ENCODE peak calls at places on chromosomes 13 and 19, in six cellular contexts. R is B cell, P is type B pancreatic cell, I is hepatocyte, O is neural crest cell, Z is stomach. V is an unnamed sample.

GRCh38 chr13:56906909-56907308 is 233.8 kb upstream of the PRR20A start:
- DNase-seq in R (no peak), P (no peak), I (no peak), O (no peak), Z (no peak), V (no peak)

GRCh38 chr19:55119053-55119452 is 1.6 kb upstream of the PPP1R12C start:
- DNase-seq in R (no peak), P (no peak), I (no peak), O (no peak), Z (no peak), V (peak)

GRCh38 chr13:20190481-20191310 is 2.0 kb downstream of the GJB2 start:
- DNase-seq in R (no peak), P (no peak), I (no peak), O (no peak), Z (no peak), V (no peak)

GRCh38 chr19:16365300-16365996 is 40.8 kb downstream of the KLF2 start:
- DNase-seq in R (no peak), P (no peak), I (peak), O (no peak), Z (no peak), V (peak)

GRCh38 chr13:43303040-43303729 is 279.8 kb downstream of the DNAJC15 start:
- DNase-seq in R (no peak), P (no peak), I (peak), O (peak), Z (peak), V (peak)

GRCh38 chr19:47369923-47370625 is 21.0 kb downstream of the DHX34 start:
- DNase-seq in R (no peak), P (no peak), I (peak), O (no peak), Z (no peak), V (no peak)

GRCh38 chr19:33670398-33670797 is 48.6 kb downstream of the CHST8 start:
- DNase-seq in R (no peak), P (peak), I (no peak), O (no peak), Z (no peak), V (no peak)

GRCh38 chr13:113491418-113491883 is 940 bp upstream of the DCUN1D2 start:
- DNase-seq in R (no peak), P (no peak), I (peak), O (peak), Z (peak), V (no peak)

GRCh38 chr19:54478677-54479266 is 5.7 kb upstream of the CDC42EP5 start:
- DNase-seq in R (peak), P (no peak), I (peak), O (peak), Z (no peak), V (peak)

GRCh38 chr13:98026457-98026857 is 73.0 kb downstream of the IPO5 start:
- DNase-seq in R (no peak), P (no peak), I (peak), O (peak), Z (no peak), V (no peak)

GRCh38 chr13:96994030-96994848 is at the start of gene OXGR1:
- DNase-seq in R (no peak), P (no peak), I (no peak), O (peak), Z (no peak), V (no peak)

GRCh38 chr13:95509521-95510315 is 42.8 kb upstream of the CLDN10 start:
- DNase-seq in R (no peak), P (no peak), I (no peak), O (no peak), Z (no peak), V (no peak)

GRCh38 chr13:23921451-23921888 is 24.2 kb upstream of the C1QTNF9B start:
- DNase-seq in R (no peak), P (no peak), I (peak), O (peak), Z (no peak), V (peak)

GRCh38 chr13:31048521-31048920 is 113.2 kb downstream of the HSPH1 start:
- DNase-seq in R (no peak), P (no peak), I (no peak), O (no peak), Z (no peak), V (no peak)

GRCh38 chr19:7224205-7224833 is 69.9 kb downstream of the INSR start:
- DNase-seq in R (no peak), P (no peak), I (no peak), O (no peak), Z (peak), V (no peak)

GRCh38 chr19:7681336-7682174 is 922 bp downstream of the TRAPPC5 start:
- DNase-seq in R (peak), P (no peak), I (peak), O (peak), Z (peak), V (peak)

GRCh38 chr19:42023121-42023942 is 29.3 kb upstream of the ATP1A3 start:
- DNase-seq in R (no peak), P (no peak), I (no peak), O (peak), Z (no peak), V (peak)

GRCh38 chr13:110916671-110917142 is 1.8 kb upstream of the ANKRD10 start:
- DNase-seq in R (no peak), P (no peak), I (peak), O (no peak), Z (no peak), V (no peak)

GRCh38 chr19:31699421-31699820 is 350.2 kb upstream of the TSHZ3 start:
- DNase-seq in R (no peak), P (no peak), I (no peak), O (no peak), Z (no peak), V (no peak)

GRCh38 chr19:46785054-46785979 is 3.1 kb downstream of the SLC1A5 start:
- DNase-seq in R (no peak), P (no peak), I (no peak), O (no peak), Z (no peak), V (no peak)

GRCh38 chr19:6062274-6062673 is 48.0 kb downstream of the RFX2 start:
- DNase-seq in R (no peak), P (no peak), I (no peak), O (no peak), Z (peak), V (peak)

GRCh38 chr19:41299755-41300089 is 10.2 kb upstream of the CCDC97 start:
- DNase-seq in R (no peak), P (no peak), I (peak), O (no peak), Z (peak), V (peak)

GRCh38 chr19:48249502-48250014 is 6.2 kb downstream of the CARD8 start:
- DNase-seq in R (peak), P (no peak), I (no peak), O (no peak), Z (peak), V (peak)

GRCh38 chr13:101111894-101112293 is 304.4 kb downstream of the NALCN start:
- DNase-seq in R (no peak), P (no peak), I (no peak), O (no peak), Z (no peak), V (no peak)

GRCh38 chr13:33015791-33016323 is 366 bp upstream of the KL start:
- DNase-seq in R (no peak), P (peak), I (peak), O (no peak), Z (peak), V (peak)

GRCh38 chr13:93963266-93964131 is 516.0 kb downstream of the DCT start:
- DNase-seq in R (no peak), P (no peak), I (peak), O (no peak), Z (no peak), V (no peak)

GRCh38 chr19:44943801-44944249 is 1.8 kb downstream of the APOC4 start:
- DNase-seq in R (peak), P (no peak), I (no peak), O (no peak), Z (peak), V (no peak)
- TF ChIP-seq CTCF in R (no peak), P (no peak), I (no peak), O (no peak), Z (no peak), V (no peak)

GRCh38 chr19:10270616-10271394 is at the start of gene ICAM1:
- DNase-seq in R (peak), P (no peak), I (peak), O (no peak), Z (peak), V (peak)
- TF ChIP-seq CTCF in R (no peak), P (peak), I (no peak), O (peak), Z (no peak), V (no peak)

GRCh38 chr19:29259153-29259552 is 46.2 kb upstream of the UQCRFS1 start:
- DNase-seq in R (no peak), P (no peak), I (no peak), O (no peak), Z (no peak), V (no peak)
- TF ChIP-seq CTCF in R (no peak), P (peak), I (peak), O (peak), Z (no peak), V (no peak)

DNA sequence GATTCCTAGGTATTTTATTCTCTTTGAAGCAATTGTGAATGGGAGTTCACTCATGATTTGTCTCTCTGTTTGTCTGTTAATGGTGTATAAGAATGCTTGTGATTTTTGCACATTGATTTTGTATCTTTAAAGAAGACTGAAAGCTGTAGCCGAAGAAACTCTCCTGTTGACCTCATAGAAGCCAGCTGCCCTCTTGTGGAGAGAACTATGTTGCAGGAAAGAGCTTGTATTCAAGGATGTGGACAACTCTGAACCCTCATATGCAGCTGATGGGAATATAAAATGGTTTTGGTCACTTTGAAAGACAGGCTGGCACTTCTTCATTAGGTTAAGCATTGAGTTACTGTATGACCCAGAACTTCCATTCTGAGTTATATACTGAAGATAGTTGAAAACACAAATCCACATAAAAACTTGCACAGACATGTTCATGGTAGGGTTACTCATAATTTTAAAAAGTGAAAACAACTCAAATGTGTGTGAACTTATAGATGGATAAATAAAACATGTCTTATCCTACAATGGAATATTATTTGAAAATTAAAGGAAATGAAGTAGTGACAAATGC is 65.8 kb upstream of the SLITRK6 start:
- DNase-seq in R (no peak), P (no peak), I (peak), O (no peak), Z (no peak), V (no peak)
- TF ChIP-seq CTCF in R (no peak), P (peak), I (peak), O (peak), Z (no peak), V (no peak)